ENCODE peak calls at places on chromosome 17, in nine cellular contexts. X is fibroblast of the aortic adventitia, R is GM12865, L is EL, J is dermis microvascular lymphatic vessel endothelial cell, W is AG09319, A is psoas muscle, K is NCI-H345, E is germinal center. H is an unnamed sample.

GRCh38 chr17:9021158-9021984 is at the start of gene NTN1:
- DNase-seq in X (peak), R (peak), L (peak), J (peak), W (no peak), A (peak), K (peak), E (peak), H (no peak)

GRCh38 chr17:296382-296781 is 56.2 kb downstream of the RPH3AL start:
- DNase-seq in X (no peak), R (no peak), L (no peak), J (no peak), W (no peak), A (peak), K (no peak), E (no peak), H (no peak)

GRCh38 chr17:82003411-82004381 is 19.0 kb downstream of the CENPX start:
- DNase-seq in X (peak), R (no peak), L (peak), J (peak), W (peak), A (peak), K (no peak), E (no peak), H (no peak)

GRCh38 chr17:36128411-36128978 is 24.9 kb downstream of the CCL4 start:
- DNase-seq in X (no peak), R (no peak), L (peak), J (no peak), W (no peak), A (no peak), K (no peak), E (no peak), H (no peak)

GRCh38 chr17:29578626-29579485 is 10.4 kb downstream of the TP53I13 start:
- DNase-seq in X (no peak), R (no peak), L (no peak), J (no peak), W (no peak), A (peak), K (no peak), E (no peak), H (no peak)

GRCh38 chr17:70668938-70669778 is 499.8 kb downstream of the KCNJ2 start:
- DNase-seq in X (no peak), R (no peak), L (no peak), J (no peak), W (no peak), A (no peak), K (no peak), E (no peak), H (no peak)

GRCh38 chr17:75738218-75738802 is 17.1 kb downstream of the ITGB4 start:
- DNase-seq in X (no peak), R (peak), L (peak), J (no peak), W (no peak), A (no peak), K (no peak), E (no peak), H (no peak)

GRCh38 chr17:81259058-81259605 is 20.0 kb downstream of the NDUFAF8 start:
- DNase-seq in X (no peak), R (no peak), L (no peak), J (no peak), W (no peak), A (no peak), K (no peak), E (no peak), H (no peak)

GRCh38 chr17:34177642-34178041 is 77.4 kb upstream of the CCL2 start:
- DNase-seq in X (peak), R (no peak), L (peak), J (peak), W (peak), A (no peak), K (no peak), E (no peak), H (no peak)

GRCh38 chr17:43757171-43757660 is 1.4 kb downstream of the SOST start:
- DNase-seq in X (no peak), R (no peak), L (no peak), J (no peak), W (no peak), A (no peak), K (no peak), E (no peak), H (no peak)

GRCh38 chr17:30950669-30951399 is 20.0 kb upstream of the RNF135 start:
- DNase-seq in X (peak), R (no peak), L (peak), J (peak), W (peak), A (peak), K (peak), E (no peak), H (peak)

GRCh38 chr17:71024172-71024571 is 854.8 kb downstream of the KCNJ2 start:
- DNase-seq in X (no peak), R (no peak), L (no peak), J (no peak), W (no peak), A (no peak), K (no peak), E (no peak), H (no peak)

GRCh38 chr17:50660042-50660886 is 25.6 kb downstream of the ABCC3 start:
- DNase-seq in X (peak), R (no peak), L (peak), J (peak), W (no peak), A (no peak), K (no peak), E (no peak), H (no peak)

GRCh38 chr17:58006563-58006923 is 503 bp downstream of the SRSF1 start:
- DNase-seq in X (peak), R (peak), L (peak), J (peak), W (no peak), A (peak), K (peak), E (peak), H (no peak)

GRCh38 chr17:58575511-58575910 is 61.1 kb upstream of the MTMR4 start:
- DNase-seq in X (peak), R (peak), L (peak), J (peak), W (no peak), A (no peak), K (no peak), E (no peak), H (peak)

GRCh38 chr17:64188088-64188487 is 58.1 kb upstream of the ERN1 start:
- DNase-seq in X (no peak), R (no peak), L (no peak), J (no peak), W (no peak), A (no peak), K (no peak), E (no peak), H (no peak)

GRCh38 chr17:49521521-49522185 is 26.6 kb downstream of the NGFR start:
- DNase-seq in X (peak), R (no peak), L (no peak), J (no peak), W (no peak), A (no peak), K (no peak), E (no peak), H (no peak)